ENCODE peak calls at places on chromosomes 3 and 15, in seven cellular contexts. G is HepG2, D is SK-N-SH, T is GM12891, S is H1, C is GM12878, B is K562. Z is an unnamed sample.

GRCh38 chr3:10729439-10729838 is 86.6 kb upstream of the SLC6A11 start:
- DNase-seq in G (no peak), D (no peak), T (no peak), S (no peak), C (no peak), B (no peak), Z (no peak)

GRCh38 chr3:128452678-128453275 is 13.9 kb downstream of the DNAJB8 start:
- DNase-seq in G (no peak), D (no peak), T (no peak), S (no peak), C (no peak), B (no peak), Z (no peak)

GRCh38 chr15:87863152-87863551 is 393.4 kb downstream of the NTRK3 start:
- DNase-seq in G (no peak), D (no peak), T (no peak), S (peak), C (no peak), B (peak), Z (no peak)

GRCh38 chr3:104519468-104519867 is 847.2 kb upstream of the ALCAM start:
- DNase-seq in G (no peak), D (no peak), T (no peak), S (no peak), C (no peak), B (no peak), Z (no peak)

GRCh38 chr3:152621967-152622812 is 212.7 kb upstream of the P2RY1 start:
- DNase-seq in G (no peak), D (no peak), T (no peak), S (no peak), C (no peak), B (no peak), Z (no peak)

GRCh38 chr15:23038741-23039150 is 623 bp downstream of the TUBGCP5 start:
- DNase-seq in G (peak), D (no peak), T (no peak), S (no peak), C (no peak), B (peak), Z (no peak)

GRCh38 chr15:71455107-71455506 is 339.8 kb downstream of the THSD4 start:
- DNase-seq in G (no peak), D (no peak), T (no peak), S (no peak), C (no peak), B (no peak), Z (no peak)

GRCh38 chr15:56537881-56538280 is 72.9 kb upstream of the MNS1 start:
- DNase-seq in G (no peak), D (no peak), T (no peak), S (no peak), C (no peak), B (no peak), Z (no peak)

DNA sequence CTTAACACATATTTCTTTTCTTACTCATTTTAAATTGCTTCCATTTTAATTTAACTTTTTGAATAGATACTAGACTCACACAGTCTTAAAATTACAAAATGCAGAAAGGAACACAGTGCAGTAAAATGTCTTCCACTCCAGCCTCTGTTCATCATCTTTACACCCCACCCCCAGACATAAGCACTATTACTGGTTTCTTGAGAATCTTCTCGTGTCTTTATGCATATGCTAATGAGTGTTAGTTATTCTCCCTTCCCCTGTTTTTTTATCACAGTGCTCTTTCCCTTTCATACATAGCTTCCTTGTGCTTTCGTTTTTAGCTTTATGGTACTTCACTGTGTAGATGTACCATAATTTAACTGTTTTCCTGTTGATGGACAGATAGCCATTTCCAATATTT is 9.8 kb downstream of the LSM3 start:
- DNase-seq in G (no peak), D (no peak), T (no peak), S (no peak), C (no peak), B (no peak), Z (no peak)
- TF ChIP-seq TAF1 in G (no peak), D (no peak), T (no peak), S (no peak), C (no peak), B (no peak), Z (no peak)

DNA sequence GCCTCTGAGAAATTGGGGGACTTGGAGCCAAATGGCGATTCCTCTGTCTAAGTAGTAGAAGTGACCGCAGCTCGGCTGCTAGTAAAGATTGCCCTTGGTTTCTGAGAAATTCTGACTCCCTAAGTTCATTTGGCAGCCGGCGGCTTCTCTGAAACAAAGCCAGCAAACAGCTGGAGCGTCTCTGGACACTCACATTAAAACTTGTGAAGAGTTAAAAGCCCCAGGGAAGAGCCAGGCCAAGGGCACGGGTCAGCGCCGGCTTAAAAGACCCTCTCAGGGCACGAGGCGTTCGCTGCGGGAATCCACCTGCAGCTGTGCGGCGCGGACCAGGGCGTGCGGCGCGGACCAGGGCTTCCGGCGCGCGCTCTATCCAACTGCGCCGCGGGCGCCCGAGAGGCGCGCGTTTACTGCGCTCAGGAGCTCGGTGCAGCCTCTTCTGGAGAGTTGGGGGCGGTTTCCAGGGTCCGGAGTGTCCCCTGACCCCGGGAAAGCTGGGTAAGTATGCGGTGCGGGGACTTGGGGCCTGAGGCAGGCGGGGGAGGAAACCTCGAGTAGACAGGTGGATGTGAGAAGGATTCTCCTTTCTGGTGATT is at the start of gene COL6A5:
- DNase-seq in G (no peak), D (peak), T (no peak), S (peak), C (no peak), B (peak), Z (no peak)
- TF ChIP-seq TAF1 in G (no peak), D (no peak), T (no peak), S (peak), C (no peak), B (no peak), Z (no peak)

GRCh38 chr15:75573643-75574384 is 5.3 kb downstream of the PTPN9 start:
- DNase-seq in G (no peak), D (no peak), T (no peak), S (no peak), C (no peak), B (no peak), Z (no peak)

GRCh38 chr15:75578948-75579908 is at the start of gene PTPN9:
- DNase-seq in G (peak), D (peak), T (peak), S (peak), C (no peak), B (peak), Z (peak)

GRCh38 chr15:75577401-75578205 is 1.5 kb downstream of the PTPN9 start:
- DNase-seq in G (no peak), D (peak), T (no peak), S (no peak), C (no peak), B (no peak), Z (no peak)

GRCh38 chr15:75583689-75584088 is 4.6 kb upstream of the PTPN9 start:
- DNase-seq in G (no peak), D (no peak), T (no peak), S (no peak), C (no peak), B (no peak), Z (no peak)

DNA sequence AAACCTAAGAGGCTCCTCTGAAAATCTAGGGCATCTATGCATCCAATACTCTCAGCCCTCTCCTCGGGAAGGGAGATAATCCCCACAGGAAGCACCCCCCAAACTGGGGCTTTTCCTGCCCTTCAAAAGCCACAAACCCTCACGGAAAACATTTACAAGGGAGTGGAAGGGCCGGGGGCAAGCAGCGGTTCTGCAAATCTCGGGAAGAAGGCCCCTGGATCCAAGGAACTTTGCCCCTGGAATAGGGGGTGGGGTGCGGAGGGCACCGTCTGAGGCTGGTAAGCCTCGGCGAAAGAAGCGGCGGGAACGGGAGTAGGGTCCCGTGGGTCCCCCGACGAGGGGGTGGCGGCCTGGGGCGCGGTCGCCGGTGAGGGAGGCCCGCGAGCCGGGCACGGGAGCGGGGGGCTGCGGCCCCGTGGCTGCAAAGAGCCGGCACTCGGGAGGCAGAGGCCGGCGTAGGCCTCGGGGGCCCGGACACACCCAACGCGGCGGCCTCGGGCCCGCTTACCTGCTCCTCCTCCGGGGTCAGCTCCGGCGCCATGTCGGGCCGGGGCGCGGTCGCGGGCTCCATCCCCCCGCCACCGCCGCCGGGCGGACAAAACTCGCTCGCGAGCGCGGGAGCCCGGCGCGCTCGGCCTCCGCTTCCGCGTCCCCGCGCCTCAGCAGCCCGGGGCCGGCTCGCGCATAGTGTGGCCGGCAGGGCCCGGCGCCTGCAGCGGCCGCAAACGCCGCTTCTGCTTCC is 738 bp downstream of the PTPN9 start:
- DNase-seq in G (no peak), D (peak), T (peak), S (no peak), C (no peak), B (peak), Z (peak)
- TF ChIP-seq TAF1 in G (no peak), D (no peak), T (peak), S (peak), C (peak), B (peak), Z (no peak)

GRCh38 chr3:177935008-177935407 is 601.2 kb upstream of the KCNMB2 start:
- DNase-seq in G (peak), D (peak), T (no peak), S (no peak), C (no peak), B (no peak), Z (no peak)

GRCh38 chr3:177934001-177934891 is 602.0 kb upstream of the KCNMB2 start:
- DNase-seq in G (peak), D (no peak), T (no peak), S (no peak), C (no peak), B (peak), Z (no peak)

GRCh38 chr3:177932346-177932745 is 603.9 kb upstream of the KCNMB2 start:
- DNase-seq in G (no peak), D (no peak), T (no peak), S (no peak), C (no peak), B (no peak), Z (no peak)

GRCh38 chr3:177931346-177931745 is 604.9 kb upstream of the KCNMB2 start:
- DNase-seq in G (no peak), D (no peak), T (no peak), S (no peak), C (no peak), B (no peak), Z (no peak)

DNA sequence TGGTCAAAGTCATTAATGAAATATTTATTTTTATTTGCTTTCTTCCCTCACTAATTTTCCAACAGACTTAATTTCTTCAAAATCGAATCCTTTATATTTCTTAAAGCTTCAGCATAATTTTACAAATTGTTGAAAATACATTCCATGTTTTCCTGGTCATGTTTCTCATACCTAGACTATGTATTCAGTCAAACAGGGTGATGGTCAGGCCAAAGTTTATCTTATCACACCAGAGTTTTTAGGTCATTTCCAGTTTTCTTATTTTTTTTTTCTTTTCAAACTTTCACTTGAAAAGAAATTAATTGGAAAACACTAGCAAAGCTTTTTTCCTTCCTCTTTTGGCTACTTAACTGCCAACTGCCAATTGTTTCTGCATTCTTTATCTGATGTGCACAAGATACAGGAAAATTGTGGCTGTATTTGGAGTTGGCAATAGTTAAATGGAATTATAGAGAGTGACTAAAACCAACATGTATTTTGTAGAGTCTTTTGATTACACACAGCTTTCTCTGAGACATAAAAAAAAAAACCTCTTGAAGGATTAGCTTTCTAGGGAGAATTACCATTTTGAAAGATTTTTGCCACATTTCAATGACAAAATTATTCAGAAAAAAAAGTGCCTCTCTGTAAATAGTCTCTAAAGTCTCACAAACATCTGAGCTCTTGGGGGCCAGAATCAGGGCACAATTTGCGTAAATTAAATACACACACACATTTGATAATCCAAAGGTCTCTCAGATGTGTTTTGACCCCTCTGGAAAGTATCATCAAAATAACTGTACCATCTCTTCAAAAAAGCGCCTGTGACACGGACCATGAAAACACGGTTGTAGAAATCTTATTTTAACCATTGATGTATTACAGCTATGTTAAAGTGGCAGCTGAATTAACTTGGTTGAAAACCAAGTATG is 603.2 kb upstream of the KCNMB2 start:
- DNase-seq in G (no peak), D (no peak), T (no peak), S (no peak), C (no peak), B (no peak), Z (no peak)
- TF ChIP-seq TAF1 in G (no peak), D (no peak), T (no peak), S (no peak), C (no peak), B (no peak), Z (no peak)

DNA sequence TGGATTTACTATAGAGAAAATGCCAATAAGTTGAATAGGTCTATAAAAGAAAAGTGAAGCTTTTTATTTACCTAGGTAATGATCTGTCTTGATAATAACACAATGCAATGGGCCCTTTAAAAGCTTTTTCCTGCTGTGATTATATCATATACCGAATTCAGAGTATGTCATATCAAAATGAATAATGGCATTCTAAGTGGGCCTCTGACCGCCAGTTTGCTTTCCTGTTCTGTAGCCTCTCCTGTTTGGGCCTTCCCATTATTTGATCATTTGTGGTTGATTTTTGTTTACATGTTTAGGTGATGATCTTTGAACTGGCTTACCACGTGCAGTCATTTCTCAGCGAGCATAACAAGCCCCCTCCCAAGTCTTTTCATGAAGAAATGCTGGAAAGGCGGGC is 14.9 kb downstream of the EIF2AK4 start:
- DNase-seq in G (peak), D (no peak), T (no peak), S (no peak), C (no peak), B (no peak), Z (no peak)
- TF ChIP-seq TAF1 in G (no peak), D (no peak), T (no peak), S (no peak), C (no peak), B (no peak), Z (no peak)

GRCh38 chr3:180416111-180416541 is 185.8 kb upstream of the TTC14 start:
- DNase-seq in G (peak), D (no peak), T (no peak), S (no peak), C (no peak), B (no peak), Z (no peak)
- TF ChIP-seq TAF1 in G (no peak), D (no peak), T (no peak), S (no peak), C (no peak), B (no peak), Z (no peak)

GRCh38 chr3:98711426-98711825 is 51.7 kb upstream of the ST3GAL6 start:
- DNase-seq in G (no peak), D (peak), T (no peak), S (no peak), C (no peak), B (no peak), Z (no peak)
- TF ChIP-seq TAF1 in G (no peak), D (no peak), T (no peak), S (no peak), C (no peak), B (no peak), Z (no peak)

Z was measured in GM12892.